ENCODE peak calls at places on chromosomes 13 and 19, in four cellular contexts. One of them, this sample, is unnamed.

GRCh38 chr19:50061650-50062049 is 35.8 kb downstream of the ZNF473 start:
- DNase-seq in anterior cingulate cortex: no peak
- DNase-seq in AG08396: no peak
- DNase-seq in substantia nigra: no peak
- DNase-seq in this sample: no peak

GRCh38 chr13:40116008-40116407 is 460.5 kb downstream of the COG6 start:
- DNase-seq in anterior cingulate cortex: no peak
- DNase-seq in AG08396: peak; percentile 7
- DNase-seq in substantia nigra: no peak
- DNase-seq in this sample: peak; percentile 78

GRCh38 chr13:69040898-69041297 is 1066.7 kb upstream of the ATXN8OS start:
- DNase-seq in anterior cingulate cortex: no peak
- DNase-seq in AG08396: no peak
- DNase-seq in substantia nigra: no peak
- DNase-seq in this sample: no peak

GRCh38 chr19:2318923-2319322 is 9.5 kb downstream of the LSM7 start:
- DNase-seq in anterior cingulate cortex: no peak
- DNase-seq in AG08396: no peak
- DNase-seq in substantia nigra: no peak
- DNase-seq in this sample: no peak

GRCh38 chr19:5993516-5994406 is 15.8 kb upstream of the RANBP3 start:
- DNase-seq in anterior cingulate cortex: no peak
- DNase-seq in AG08396: no peak
- DNase-seq in substantia nigra: no peak
- DNase-seq in this sample: no peak

GRCh38 chr19:45676851-45677263 is 8.8 kb downstream of the GIPR start:
- DNase-seq in anterior cingulate cortex: no peak
- DNase-seq in AG08396: peak; percentile 8
- DNase-seq in substantia nigra: no peak
- DNase-seq in this sample: peak; percentile 62

GRCh38 chr13:33279414-33279813 is 6.1 kb downstream of the STARD13 start:
- DNase-seq in anterior cingulate cortex: no peak
- DNase-seq in AG08396: no peak
- DNase-seq in substantia nigra: no peak
- DNase-seq in this sample: no peak

GRCh38 chr19:14056741-14057356 is 5.0 kb downstream of the PALM3 start:
- DNase-seq in anterior cingulate cortex: no peak
- DNase-seq in AG08396: peak; percentile 20
- DNase-seq in substantia nigra: no peak
- DNase-seq in this sample: no peak

GRCh38 chr19:3135961-3136683 is at the start of gene GNA15:
- DNase-seq in anterior cingulate cortex: no peak
- DNase-seq in AG08396: no peak
- DNase-seq in substantia nigra: no peak
- DNase-seq in this sample: peak; percentile 61

GRCh38 chr19:30406220-30406944 is 34.2 kb downstream of the ZNF536 start:
- DNase-seq in anterior cingulate cortex: peak; percentile 45
- DNase-seq in AG08396: peak; percentile 61
- DNase-seq in substantia nigra: peak; percentile 33
- DNase-seq in this sample: no peak

GRCh38 chr19:12140545-12141404 is 625 bp upstream of the ZNF20 start:
- DNase-seq in anterior cingulate cortex: peak; percentile 88
- DNase-seq in AG08396: peak; percentile 87
- DNase-seq in substantia nigra: peak; percentile 79
- DNase-seq in this sample: peak; percentile 89

GRCh38 chr19:7738023-7738422 is 6.1 kb upstream of the CLEC4G start:
- DNase-seq in anterior cingulate cortex: no peak
- DNase-seq in AG08396: no peak
- DNase-seq in substantia nigra: no peak
- DNase-seq in this sample: no peak

GRCh38 chr13:70747305-70747704 is 639.1 kb upstream of the KLHL1 start:
- DNase-seq in anterior cingulate cortex: no peak
- DNase-seq in AG08396: no peak
- DNase-seq in substantia nigra: no peak
- DNase-seq in this sample: no peak

GRCh38 chr13:20305587-20305986 is 73.5 kb upstream of the GJB6 start:
- DNase-seq in anterior cingulate cortex: no peak
- DNase-seq in AG08396: no peak
- DNase-seq in substantia nigra: no peak
- DNase-seq in this sample: no peak